ENCODE peak calls at places on chromosomes 2 and 18, in six cellular contexts. L, C, V, X, D and I are unnamed samples.
A peak's percentile ranks its signal among the peaks of the same experiment; 100 is the strongest.

GRCh38 chr2:160061533-160062282 is 707 bp downstream of the PLA2R1 start:
- DNase-seq in L (no peak), C (peak; percentile 69), V (no peak), X (no peak), D (no peak), I (no peak)

GRCh38 chr2:126543081-126543480 is 112.9 kb upstream of the GYPC start:
- DNase-seq in L (no peak), C (no peak), V (peak; percentile 9), X (no peak), D (no peak), I (peak; percentile 5)

GRCh38 chr2:53242090-53242489 is 525.5 kb upstream of the CHAC2 start:
- DNase-seq in L (no peak), C (no peak), V (no peak), X (no peak), D (no peak), I (no peak)

GRCh38 chr18:995641-996040 is 91.0 kb downstream of the ADCYAP1 start:
- DNase-seq in L (no peak), C (no peak), V (no peak), X (peak; percentile 81), D (peak; percentile 53), I (peak; percentile 93)

GRCh38 chr18:24014986-24015896 is 687 bp downstream of the TTC39C start:
- DNase-seq in L (peak; percentile 75), C (peak; percentile 74), V (peak; percentile 40), X (peak; percentile 77), D (peak; percentile 97), I (peak; percentile 66)

GRCh38 chr2:157874997-157875719 is 972 bp downstream of the ACVR1 start:
- DNase-seq in L (peak; percentile 58), C (peak; percentile 71), V (peak; percentile 59), X (peak; percentile 90), D (peak; percentile 84), I (peak; percentile 92)

GRCh38 chr2:183604065-183604464 is 479.8 kb downstream of the NUP35 start:
- DNase-seq in L (no peak), C (no peak), V (no peak), X (no peak), D (no peak), I (no peak)

GRCh38 chr2:106065268-106065982 is 128.7 kb downstream of the UXS1 start:
- DNase-seq in L (no peak), C (no peak), V (no peak), X (no peak), D (peak; percentile 22), I (no peak)

GRCh38 chr18:62420513-62421209 is 95.6 kb downstream of the TNFRSF11A start:
- DNase-seq in L (no peak), C (no peak), V (no peak), X (peak; percentile 81), D (peak; percentile 64), I (peak; percentile 39)

GRCh38 chr2:189394525-189394924 is 46.7 kb upstream of the WDR75 start:
- DNase-seq in L (no peak), C (no peak), V (no peak), X (no peak), D (no peak), I (no peak)

GRCh38 chr2:33848486-33848885 is 249.4 kb upstream of the FAM98A start:
- DNase-seq in L (no peak), C (no peak), V (no peak), X (peak; percentile 82), D (peak; percentile 89), I (peak; percentile 35)

GRCh38 chr18:12768622-12769021 is 65.8 kb downstream of the PSMG2 start:
- DNase-seq in L (peak; percentile 33), C (no peak), V (no peak), X (peak; percentile 51), D (peak; percentile 42), I (peak; percentile 37)